ENCODE peak calls at places on chromosomes 6 and 20, in five cellular contexts. One of them, this sample, is unnamed.
A peak's percentile ranks its signal among the peaks of the same experiment; 100 is the strongest.

GRCh38 chr6:44056392-44057237 is 70.6 kb downstream of the MRPL14 start:
- DNase-seq in GM23248: peak; percentile 59
- DNase-seq in trophoblast cell: no peak
- DNase-seq in CD8-positive, alpha-beta memory T cell: no peak
- DNase-seq in heart left ventricle: peak; percentile 83
- DNase-seq in this sample: no peak

GRCh38 chr20:19975901-19976300 is 41.3 kb upstream of the NAA20 start:
- DNase-seq in GM23248: peak; percentile 58
- DNase-seq in trophoblast cell: no peak
- DNase-seq in CD8-positive, alpha-beta memory T cell: no peak
- DNase-seq in heart left ventricle: peak; percentile 52
- DNase-seq in this sample: no peak

GRCh38 chr6:62764841-62765240 is 446.4 kb upstream of the FKBP1C start:
- DNase-seq in GM23248: no peak
- DNase-seq in trophoblast cell: no peak
- DNase-seq in CD8-positive, alpha-beta memory T cell: no peak
- DNase-seq in heart left ventricle: no peak
- DNase-seq in this sample: no peak

GRCh38 chr6:119880840-119881239 is 531.3 kb upstream of the MAN1A1 start:
- DNase-seq in GM23248: no peak
- DNase-seq in trophoblast cell: no peak
- DNase-seq in CD8-positive, alpha-beta memory T cell: no peak
- DNase-seq in heart left ventricle: no peak
- DNase-seq in this sample: no peak

GRCh38 chr6:90739339-90739738 is 152.5 kb upstream of the MAP3K7 start:
- DNase-seq in GM23248: no peak
- DNase-seq in trophoblast cell: no peak
- DNase-seq in CD8-positive, alpha-beta memory T cell: no peak
- DNase-seq in heart left ventricle: no peak
- DNase-seq in this sample: no peak

GRCh38 chr6:158028421-158028820 is 46.8 kb downstream of the SYNJ2 start:
- DNase-seq in GM23248: no peak
- DNase-seq in trophoblast cell: no peak
- DNase-seq in CD8-positive, alpha-beta memory T cell: peak; percentile 26
- DNase-seq in heart left ventricle: no peak
- DNase-seq in this sample: peak; percentile 20

GRCh38 chr6:147853574-147853973 is 345.1 kb downstream of the SAMD5 start:
- DNase-seq in GM23248: no peak
- DNase-seq in trophoblast cell: no peak
- DNase-seq in CD8-positive, alpha-beta memory T cell: no peak
- DNase-seq in heart left ventricle: no peak
- DNase-seq in this sample: no peak

GRCh38 chr6:78947962-78948361 is 80.6 kb downstream of the IRAK1BP1 start:
- DNase-seq in GM23248: peak; percentile 47
- DNase-seq in trophoblast cell: no peak
- DNase-seq in CD8-positive, alpha-beta memory T cell: no peak
- DNase-seq in heart left ventricle: no peak
- DNase-seq in this sample: no peak

GRCh38 chr6:140185991-140186390 is 811.5 kb upstream of the CITED2 start:
- DNase-seq in GM23248: no peak
- DNase-seq in trophoblast cell: no peak
- DNase-seq in CD8-positive, alpha-beta memory T cell: no peak
- DNase-seq in heart left ventricle: no peak
- DNase-seq in this sample: no peak

GRCh38 chr20:50953821-50954220 is 4.5 kb downstream of the DPM1 start:
- DNase-seq in GM23248: no peak
- DNase-seq in trophoblast cell: no peak
- DNase-seq in CD8-positive, alpha-beta memory T cell: no peak
- DNase-seq in heart left ventricle: no peak
- DNase-seq in this sample: no peak

GRCh38 chr6:149212202-149212601 is 105.3 kb upstream of the TAB2 start:
- DNase-seq in GM23248: peak; percentile 28
- DNase-seq in trophoblast cell: no peak
- DNase-seq in CD8-positive, alpha-beta memory T cell: no peak
- DNase-seq in heart left ventricle: no peak
- DNase-seq in this sample: no peak

GRCh38 chr20:5703542-5704215 is 46.5 kb upstream of the SHLD1 start:
- DNase-seq in GM23248: no peak
- DNase-seq in trophoblast cell: no peak
- DNase-seq in CD8-positive, alpha-beta memory T cell: no peak
- DNase-seq in heart left ventricle: no peak
- DNase-seq in this sample: no peak

GRCh38 chr6:136226674-136227377 is 23.3 kb downstream of the MTFR2 start:
- DNase-seq in GM23248: peak; percentile 5
- DNase-seq in trophoblast cell: no peak
- DNase-seq in CD8-positive, alpha-beta memory T cell: no peak
- DNase-seq in heart left ventricle: no peak
- DNase-seq in this sample: no peak

GRCh38 chr20:3818155-3819151 is 1.9 kb upstream of the AP5S1 start:
- DNase-seq in GM23248: peak; percentile 91
- DNase-seq in trophoblast cell: peak; percentile 73
- DNase-seq in CD8-positive, alpha-beta memory T cell: no peak
- DNase-seq in heart left ventricle: peak; percentile 78
- DNase-seq in this sample: no peak

GRCh38 chr6:109347779-109348178 is 34.5 kb downstream of the CD164 start:
- DNase-seq in GM23248: no peak
- DNase-seq in trophoblast cell: no peak
- DNase-seq in CD8-positive, alpha-beta memory T cell: no peak
- DNase-seq in heart left ventricle: no peak
- DNase-seq in this sample: no peak

GRCh38 chr20:34343458-34344255 is 19.4 kb upstream of the ITCH start:
- DNase-seq in GM23248: no peak
- DNase-seq in trophoblast cell: no peak
- DNase-seq in CD8-positive, alpha-beta memory T cell: no peak
- DNase-seq in heart left ventricle: no peak
- DNase-seq in this sample: no peak

GRCh38 chr20:34037121-34037520 is 43.4 kb downstream of the RALY start:
- DNase-seq in GM23248: peak; percentile 46
- DNase-seq in trophoblast cell: no peak
- DNase-seq in CD8-positive, alpha-beta memory T cell: peak; percentile 60
- DNase-seq in heart left ventricle: no peak
- DNase-seq in this sample: no peak

GRCh38 chr20:53805895-53806384 is 212.3 kb upstream of the ZNF217 start:
- DNase-seq in GM23248: peak; percentile 92
- DNase-seq in trophoblast cell: peak; percentile 71
- DNase-seq in CD8-positive, alpha-beta memory T cell: no peak
- DNase-seq in heart left ventricle: no peak
- DNase-seq in this sample: no peak

GRCh38 chr6:86526238-86526637 is 411.1 kb upstream of the HTR1E start:
- DNase-seq in GM23248: no peak
- DNase-seq in trophoblast cell: no peak
- DNase-seq in CD8-positive, alpha-beta memory T cell: no peak
- DNase-seq in heart left ventricle: no peak
- DNase-seq in this sample: no peak

GRCh38 chr6:108588586-108588985 is 27.9 kb downstream of the FOXO3 start:
- DNase-seq in GM23248: peak; percentile 87
- DNase-seq in trophoblast cell: no peak
- DNase-seq in CD8-positive, alpha-beta memory T cell: no peak
- DNase-seq in heart left ventricle: no peak
- DNase-seq in this sample: no peak

GRCh38 chr6:31794866-31795615 is 511 bp downstream of the VARS1 start:
- DNase-seq in GM23248: peak; percentile 78
- DNase-seq in trophoblast cell: peak; percentile 61
- DNase-seq in CD8-positive, alpha-beta memory T cell: no peak
- DNase-seq in heart left ventricle: no peak
- DNase-seq in this sample: no peak

DNA sequence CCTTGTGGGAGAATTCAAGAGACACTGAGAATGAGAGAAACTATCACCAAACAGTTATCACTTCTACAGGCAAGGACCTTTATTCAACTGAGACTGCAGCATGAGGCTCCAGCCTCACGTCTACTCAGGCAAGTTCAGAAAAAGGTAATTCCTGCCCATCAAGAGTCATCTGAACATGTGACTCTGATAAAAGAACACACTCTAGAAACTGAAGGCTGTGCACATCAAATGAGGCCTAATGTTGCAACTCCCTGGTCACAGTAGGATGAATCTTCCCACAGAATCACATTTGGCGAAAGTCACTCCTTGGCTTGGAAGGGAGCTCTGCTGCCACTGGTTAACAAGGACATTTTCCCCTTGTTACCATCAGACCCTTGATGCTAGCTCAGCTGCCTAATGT is 71.2 kb upstream of the EMILIN3 start:
- DNase-seq in GM23248: no peak
- DNase-seq in trophoblast cell: no peak
- DNase-seq in CD8-positive, alpha-beta memory T cell: no peak
- DNase-seq in heart left ventricle: no peak
- DNase-seq in this sample: no peak
- H3K36me3 ChIP-seq in GM23248: peaks cover 18% of the 10 kb centered on the region
- H3K36me3 ChIP-seq in trophoblast cell: peaks cover 6% of the 10 kb centered on the region
- H3K36me3 ChIP-seq in CD8-positive, alpha-beta memory T cell: peaks cover 13% of the 10 kb centered on the region
- H3K36me3 ChIP-seq in heart left ventricle: peaks cover 98% of the 10 kb centered on the region
- H3K36me3 ChIP-seq in this sample: peaks cover 67% of the 10 kb centered on the region

DNA sequence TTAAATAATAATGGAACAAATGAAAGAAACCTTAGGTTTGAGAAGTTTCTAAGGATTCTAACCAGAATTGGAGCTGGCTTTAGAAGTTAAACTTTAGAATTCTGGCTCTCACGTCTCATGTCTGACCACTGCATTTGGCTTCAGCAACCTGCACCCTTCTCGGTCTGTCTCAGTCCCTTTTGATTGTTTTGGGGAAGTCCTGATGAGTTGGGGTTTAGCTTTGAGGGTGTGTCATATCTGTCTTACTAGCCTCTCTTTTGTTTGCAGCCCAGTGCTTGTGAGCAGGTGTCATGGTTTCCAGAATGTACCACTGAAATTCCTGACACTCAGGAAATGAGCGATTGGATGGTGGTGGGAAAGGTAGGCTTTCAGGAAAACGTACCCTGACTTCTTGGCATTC is 17.0 kb downstream of the CMTR1 start:
- DNase-seq in GM23248: no peak
- DNase-seq in trophoblast cell: no peak
- DNase-seq in CD8-positive, alpha-beta memory T cell: no peak
- DNase-seq in heart left ventricle: no peak
- DNase-seq in this sample: no peak
- H3K36me3 ChIP-seq in GM23248: peaks cover 20% of the 10 kb centered on the region
- H3K36me3 ChIP-seq in trophoblast cell: peaks cover 6% of the 10 kb centered on the region
- H3K36me3 ChIP-seq in CD8-positive, alpha-beta memory T cell: peaks cover 59% of the 10 kb centered on the region
- H3K36me3 ChIP-seq in heart left ventricle: peaks cover 100% of the 10 kb centered on the region
- H3K36me3 ChIP-seq in this sample: peaks cover 72% of the 10 kb centered on the region

GRCh38 chr6:33276581-33276863 is 401 bp upstream of the B3GALT4 start:
- DNase-seq in GM23248: peak; percentile 20
- DNase-seq in trophoblast cell: no peak
- DNase-seq in CD8-positive, alpha-beta memory T cell: no peak
- DNase-seq in heart left ventricle: no peak
- DNase-seq in this sample: no peak
- H3K36me3 ChIP-seq in GM23248: peaks cover 40% of the 10 kb centered on the region
- H3K36me3 ChIP-seq in trophoblast cell: peaks cover 48% of the 10 kb centered on the region
- H3K36me3 ChIP-seq in CD8-positive, alpha-beta memory T cell: peaks cover 24% of the 10 kb centered on the region
- H3K36me3 ChIP-seq in heart left ventricle: peaks cover 51% of the 10 kb centered on the region
- H3K36me3 ChIP-seq in this sample: peaks cover 64% of the 10 kb centered on the region

DNA sequence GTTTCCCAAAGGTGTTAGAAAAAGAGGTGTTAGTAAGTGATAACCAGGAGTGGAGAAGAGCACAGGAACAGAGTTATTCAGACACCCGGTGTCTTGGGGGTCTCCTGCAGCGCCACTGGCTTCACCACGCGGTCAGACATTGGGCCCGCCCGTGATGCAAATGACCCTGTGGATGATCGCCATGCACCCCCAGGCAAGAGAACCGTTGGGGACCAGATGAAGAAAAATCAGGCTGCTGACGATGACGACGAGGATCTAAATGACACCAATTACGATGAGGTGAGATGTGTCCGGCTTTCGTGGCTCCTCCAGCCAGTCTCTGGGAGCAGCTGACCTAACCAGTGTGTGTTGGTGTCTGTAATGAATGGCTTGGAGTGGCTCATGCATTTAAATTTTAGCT is 2.0 kb downstream of the PRPF6 start:
- DNase-seq in GM23248: no peak
- DNase-seq in trophoblast cell: no peak
- DNase-seq in CD8-positive, alpha-beta memory T cell: peak; percentile 29
- DNase-seq in heart left ventricle: no peak
- DNase-seq in this sample: no peak
- H3K36me3 ChIP-seq in GM23248: peaks cover 29% of the 10 kb centered on the region
- H3K36me3 ChIP-seq in trophoblast cell: peaks cover 22% of the 10 kb centered on the region
- H3K36me3 ChIP-seq in CD8-positive, alpha-beta memory T cell: peaks cover 28% of the 10 kb centered on the region
- H3K36me3 ChIP-seq in heart left ventricle: peaks cover 51% of the 10 kb centered on the region
- H3K36me3 ChIP-seq in this sample: peaks cover 49% of the 10 kb centered on the region

GRCh38 chr6:25975909-25976560 is 13.4 kb downstream of the TRIM38 start:
- DNase-seq in GM23248: no peak
- DNase-seq in trophoblast cell: no peak
- DNase-seq in CD8-positive, alpha-beta memory T cell: no peak
- DNase-seq in heart left ventricle: no peak
- DNase-seq in this sample: no peak
- H3K36me3 ChIP-seq in GM23248: peaks cover 64% of the 10 kb centered on the region
- H3K36me3 ChIP-seq in trophoblast cell: peaks cover 5% of the 10 kb centered on the region
- H3K36me3 ChIP-seq in CD8-positive, alpha-beta memory T cell: peaks cover 58% of the 10 kb centered on the region
- H3K36me3 ChIP-seq in heart left ventricle: peaks cover 100% of the 10 kb centered on the region
- H3K36me3 ChIP-seq in this sample: peaks cover 85% of the 10 kb centered on the region

GRCh38 chr6:105330364-105330763 is 72.5 kb downstream of the PREP start:
- DNase-seq in GM23248: no peak
- DNase-seq in trophoblast cell: no peak
- DNase-seq in CD8-positive, alpha-beta memory T cell: no peak
- DNase-seq in heart left ventricle: no peak
- DNase-seq in this sample: no peak
- H3K36me3 ChIP-seq in GM23248: peaks cover 12% of the 10 kb centered on the region
- H3K36me3 ChIP-seq in trophoblast cell: peaks cover 6% of the 10 kb centered on the region
- H3K36me3 ChIP-seq in CD8-positive, alpha-beta memory T cell: peaks cover 24% of the 10 kb centered on the region
- H3K36me3 ChIP-seq in heart left ventricle: peaks cover 40% of the 10 kb centered on the region
- H3K36me3 ChIP-seq in this sample: peaks cover 15% of the 10 kb centered on the region